ENCODE peak calls at places on chromosome 12, in ten cellular contexts. One of them, this sample, is unnamed.

GRCh38 chr12:58424735-58425379 is 483.5 kb downstream of the ATP23 start:
- DNase-seq in adrenal gland: no peak
- DNase-seq in HCT116: no peak
- DNase-seq in HepG2: no peak
- DNase-seq in lower lobe of right lung: no peak
- DNase-seq in CD8-positive, alpha-beta T cell: no peak
- DNase-seq in A673: no peak
- DNase-seq in uterus: no peak
- DNase-seq in GM12878: no peak
- DNase-seq in kidney: no peak
- DNase-seq in this sample: no peak

GRCh38 chr12:946656-947055 is 2.8 kb downstream of the RAD52 start:
- DNase-seq in adrenal gland: no peak
- DNase-seq in HCT116: no peak
- DNase-seq in HepG2: no peak
- DNase-seq in lower lobe of right lung: no peak
- DNase-seq in CD8-positive, alpha-beta T cell: no peak
- DNase-seq in A673: no peak
- DNase-seq in uterus: no peak
- DNase-seq in GM12878: peak; percentile 24
- DNase-seq in kidney: no peak
- DNase-seq in this sample: no peak

GRCh38 chr12:85627584-85627983 is 208.6 kb downstream of the RASSF9 start:
- DNase-seq in adrenal gland: no peak
- DNase-seq in HCT116: no peak
- DNase-seq in HepG2: no peak
- DNase-seq in lower lobe of right lung: no peak
- DNase-seq in CD8-positive, alpha-beta T cell: no peak
- DNase-seq in A673: peak; percentile 88
- DNase-seq in uterus: no peak
- DNase-seq in GM12878: no peak
- DNase-seq in kidney: no peak
- DNase-seq in this sample: no peak

GRCh38 chr12:102741196-102741595 is 175.8 kb downstream of the PAH start:
- DNase-seq in adrenal gland: no peak
- DNase-seq in HCT116: no peak
- DNase-seq in HepG2: no peak
- DNase-seq in lower lobe of right lung: no peak
- DNase-seq in CD8-positive, alpha-beta T cell: no peak
- DNase-seq in A673: no peak
- DNase-seq in uterus: no peak
- DNase-seq in GM12878: no peak
- DNase-seq in kidney: no peak
- DNase-seq in this sample: no peak

GRCh38 chr12:47361389-47362031 is 281.8 kb upstream of the AMIGO2 start:
- DNase-seq in adrenal gland: peak; percentile 16
- DNase-seq in HCT116: no peak
- DNase-seq in HepG2: no peak
- DNase-seq in lower lobe of right lung: no peak
- DNase-seq in CD8-positive, alpha-beta T cell: peak; percentile 19
- DNase-seq in A673: peak; percentile 87
- DNase-seq in uterus: peak; percentile 67
- DNase-seq in GM12878: no peak
- DNase-seq in kidney: no peak
- DNase-seq in this sample: no peak

GRCh38 chr12:25730489-25731349 is 177.6 kb upstream of the LMNTD1 start:
- DNase-seq in adrenal gland: no peak
- DNase-seq in HCT116: no peak
- DNase-seq in HepG2: no peak
- DNase-seq in lower lobe of right lung: no peak
- DNase-seq in CD8-positive, alpha-beta T cell: no peak
- DNase-seq in A673: no peak
- DNase-seq in uterus: no peak
- DNase-seq in GM12878: no peak
- DNase-seq in kidney: no peak
- DNase-seq in this sample: no peak

GRCh38 chr12:25800101-25800500 is 158.4 kb upstream of the RASSF8 start:
- DNase-seq in adrenal gland: no peak
- DNase-seq in HCT116: no peak
- DNase-seq in HepG2: no peak
- DNase-seq in lower lobe of right lung: no peak
- DNase-seq in CD8-positive, alpha-beta T cell: no peak
- DNase-seq in A673: peak; percentile 54
- DNase-seq in uterus: no peak
- DNase-seq in GM12878: no peak
- DNase-seq in kidney: no peak
- DNase-seq in this sample: no peak

GRCh38 chr12:48198619-48198973 is 4.5 kb downstream of the OR10AD1 start:
- DNase-seq in adrenal gland: peak; percentile 69
- DNase-seq in HCT116: no peak
- DNase-seq in HepG2: no peak
- DNase-seq in lower lobe of right lung: peak; percentile 64
- DNase-seq in CD8-positive, alpha-beta T cell: peak; percentile 32
- DNase-seq in A673: no peak
- DNase-seq in uterus: peak; percentile 34
- DNase-seq in GM12878: no peak
- DNase-seq in kidney: peak; percentile 75
- DNase-seq in this sample: no peak

GRCh38 chr12:109777544-109777943 is 55.7 kb downstream of the TRPV4 start:
- DNase-seq in adrenal gland: no peak
- DNase-seq in HCT116: no peak
- DNase-seq in HepG2: peak; percentile 83
- DNase-seq in lower lobe of right lung: peak; percentile 30
- DNase-seq in CD8-positive, alpha-beta T cell: no peak
- DNase-seq in A673: peak; percentile 48
- DNase-seq in uterus: no peak
- DNase-seq in GM12878: peak; percentile 42
- DNase-seq in kidney: peak; percentile 26
- DNase-seq in this sample: no peak

GRCh38 chr12:83010169-83010804 is 323.6 kb downstream of the TMTC2 start:
- DNase-seq in adrenal gland: no peak
- DNase-seq in HCT116: no peak
- DNase-seq in HepG2: no peak
- DNase-seq in lower lobe of right lung: no peak
- DNase-seq in CD8-positive, alpha-beta T cell: no peak
- DNase-seq in A673: no peak
- DNase-seq in uterus: no peak
- DNase-seq in GM12878: no peak
- DNase-seq in kidney: no peak
- DNase-seq in this sample: no peak

GRCh38 chr12:54159140-54159539 is 29.6 kb downstream of the SMUG1 start:
- DNase-seq in adrenal gland: peak; percentile 36
- DNase-seq in HCT116: peak; percentile 50
- DNase-seq in HepG2: peak; percentile 61
- DNase-seq in lower lobe of right lung: no peak
- DNase-seq in CD8-positive, alpha-beta T cell: no peak
- DNase-seq in A673: no peak
- DNase-seq in uterus: no peak
- DNase-seq in GM12878: peak; percentile 7
- DNase-seq in kidney: peak; percentile 87
- DNase-seq in this sample: no peak

GRCh38 chr12:18631339-18631738 is 106.5 kb downstream of the PLCZ1 start:
- DNase-seq in adrenal gland: no peak
- DNase-seq in HCT116: no peak
- DNase-seq in HepG2: no peak
- DNase-seq in lower lobe of right lung: no peak
- DNase-seq in CD8-positive, alpha-beta T cell: no peak
- DNase-seq in A673: no peak
- DNase-seq in uterus: no peak
- DNase-seq in GM12878: no peak
- DNase-seq in kidney: no peak
- DNase-seq in this sample: no peak

GRCh38 chr12:56338643-56339422 is at the start of gene IL23A:
- DNase-seq in adrenal gland: no peak
- DNase-seq in HCT116: no peak
- DNase-seq in HepG2: no peak
- DNase-seq in lower lobe of right lung: no peak
- DNase-seq in CD8-positive, alpha-beta T cell: peak; percentile 84
- DNase-seq in A673: no peak
- DNase-seq in uterus: no peak
- DNase-seq in GM12878: peak; percentile 61
- DNase-seq in kidney: no peak
- DNase-seq in this sample: no peak

GRCh38 chr12:11754256-11754655 is 104.8 kb downstream of the ETV6 start:
- DNase-seq in adrenal gland: no peak
- DNase-seq in HCT116: no peak
- DNase-seq in HepG2: no peak
- DNase-seq in lower lobe of right lung: no peak
- DNase-seq in CD8-positive, alpha-beta T cell: no peak
- DNase-seq in A673: no peak
- DNase-seq in uterus: no peak
- DNase-seq in GM12878: no peak
- DNase-seq in kidney: no peak
- DNase-seq in this sample: no peak
- H3K27ac ChIP-seq in adrenal gland: no peak overlapping the region
- H3K27ac ChIP-seq in HCT116: no peak overlapping the region
- H3K27ac ChIP-seq in HepG2: no peak overlapping the region
- H3K27ac ChIP-seq in lower lobe of right lung: no peak overlapping the region
- H3K27ac ChIP-seq in CD8-positive, alpha-beta T cell: no peak overlapping the region
- H3K27ac ChIP-seq in A673: no peak overlapping the region
- H3K27ac ChIP-seq in uterus: peak overlapping the region; percentile 88
- H3K27ac ChIP-seq in GM12878: peak overlapping the region; percentile 100
- H3K27ac ChIP-seq in kidney: no peak overlapping the region
- H3K27ac ChIP-seq in this sample: peak overlapping the region; percentile 89

GRCh38 chr12:81077686-81078441 is at the start of gene ACSS3:
- DNase-seq in adrenal gland: peak; percentile 70
- DNase-seq in HCT116: no peak
- DNase-seq in HepG2: peak; percentile 67
- DNase-seq in lower lobe of right lung: peak; percentile 78
- DNase-seq in CD8-positive, alpha-beta T cell: no peak
- DNase-seq in A673: peak; percentile 66
- DNase-seq in uterus: peak; percentile 56
- DNase-seq in GM12878: no peak
- DNase-seq in kidney: peak; percentile 86
- DNase-seq in this sample: peak; percentile 4

GRCh38 chr12:81078469-81079196 is 754 bp downstream of the ACSS3 start:
- DNase-seq in adrenal gland: peak; percentile 64
- DNase-seq in HCT116: no peak
- DNase-seq in HepG2: peak; percentile 88
- DNase-seq in lower lobe of right lung: no peak
- DNase-seq in CD8-positive, alpha-beta T cell: no peak
- DNase-seq in A673: peak; percentile 83
- DNase-seq in uterus: peak; percentile 75
- DNase-seq in GM12878: no peak
- DNase-seq in kidney: no peak
- DNase-seq in this sample: peak; percentile 23

GRCh38 chr12:81079280-81080076 is 1.6 kb downstream of the ACSS3 start:
- DNase-seq in adrenal gland: no peak
- DNase-seq in HCT116: no peak
- DNase-seq in HepG2: peak; percentile 66
- DNase-seq in lower lobe of right lung: no peak
- DNase-seq in CD8-positive, alpha-beta T cell: no peak
- DNase-seq in A673: peak; percentile 45
- DNase-seq in uterus: no peak
- DNase-seq in GM12878: no peak
- DNase-seq in kidney: no peak
- DNase-seq in this sample: no peak

GRCh38 chr12:81075539-81075938 is 2.3 kb upstream of the ACSS3 start:
- DNase-seq in adrenal gland: no peak
- DNase-seq in HCT116: no peak
- DNase-seq in HepG2: no peak
- DNase-seq in lower lobe of right lung: no peak
- DNase-seq in CD8-positive, alpha-beta T cell: no peak
- DNase-seq in A673: no peak
- DNase-seq in uterus: no peak
- DNase-seq in GM12878: no peak
- DNase-seq in kidney: no peak
- DNase-seq in this sample: no peak

DNA sequence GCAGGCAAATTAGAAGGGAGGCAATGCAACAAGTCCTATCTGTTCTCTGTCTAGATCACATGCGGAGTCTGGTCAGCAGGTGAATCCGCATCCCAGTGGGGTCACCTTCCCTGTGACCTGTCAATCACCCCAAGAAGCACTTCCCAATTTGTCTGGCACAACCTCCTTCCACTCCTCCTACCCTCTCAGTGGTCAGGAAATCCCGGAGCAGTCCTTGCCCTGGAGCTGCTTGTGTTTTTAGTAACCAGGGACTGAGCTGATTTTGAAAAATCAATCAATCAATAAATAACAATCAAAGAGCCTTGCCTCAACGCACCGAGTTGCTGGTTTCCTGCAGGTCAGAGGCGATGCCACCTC is 572 bp upstream of the ACSS3 start:
- DNase-seq in adrenal gland: peak; percentile 57
- DNase-seq in HCT116: no peak
- DNase-seq in HepG2: peak; percentile 79
- DNase-seq in lower lobe of right lung: no peak
- DNase-seq in CD8-positive, alpha-beta T cell: no peak
- DNase-seq in A673: no peak
- DNase-seq in uterus: peak; percentile 47
- DNase-seq in GM12878: no peak
- DNase-seq in kidney: peak; percentile 52
- DNase-seq in this sample: no peak
- TF ChIP-seq CTCF in adrenal gland: no peak
- TF ChIP-seq CTCF in HCT116: no peak
- TF ChIP-seq CTCF in HepG2: no peak
- TF ChIP-seq CTCF in lower lobe of right lung: no peak
- TF ChIP-seq CTCF in CD8-positive, alpha-beta T cell: no peak
- TF ChIP-seq CTCF in A673: no peak
- TF ChIP-seq CTCF in uterus: no peak
- TF ChIP-seq CTCF in GM12878: no peak
- TF ChIP-seq CTCF in kidney: no peak
- TF ChIP-seq CTCF in this sample: no peak

GRCh38 chr12:31895449-31896150 is 63.6 kb upstream of the RESF1 start:
- DNase-seq in adrenal gland: no peak
- DNase-seq in HCT116: no peak
- DNase-seq in HepG2: no peak
- DNase-seq in lower lobe of right lung: no peak
- DNase-seq in CD8-positive, alpha-beta T cell: no peak
- DNase-seq in A673: no peak
- DNase-seq in uterus: no peak
- DNase-seq in GM12878: no peak
- DNase-seq in kidney: no peak
- DNase-seq in this sample: no peak
- H3K9me3 ChIP-seq in adrenal gland: no peaks in the 10 kb centered on the region
- H3K9me3 ChIP-seq in HCT116: no peaks in the 10 kb centered on the region
- H3K9me3 ChIP-seq in HepG2: no peaks in the 10 kb centered on the region
- H3K9me3 ChIP-seq in lower lobe of right lung: no peaks in the 10 kb centered on the region
- H3K9me3 ChIP-seq in CD8-positive, alpha-beta T cell: peaks cover 12% of the 10 kb centered on the region
- H3K9me3 ChIP-seq in A673: no peaks in the 10 kb centered on the region
- H3K9me3 ChIP-seq in uterus: no peaks in the 10 kb centered on the region
- H3K9me3 ChIP-seq in GM12878: peaks cover 38% of the 10 kb centered on the region
- H3K9me3 ChIP-seq in kidney: no peaks in the 10 kb centered on the region
- H3K9me3 ChIP-seq in this sample: no peaks in the 10 kb centered on the region

DNA sequence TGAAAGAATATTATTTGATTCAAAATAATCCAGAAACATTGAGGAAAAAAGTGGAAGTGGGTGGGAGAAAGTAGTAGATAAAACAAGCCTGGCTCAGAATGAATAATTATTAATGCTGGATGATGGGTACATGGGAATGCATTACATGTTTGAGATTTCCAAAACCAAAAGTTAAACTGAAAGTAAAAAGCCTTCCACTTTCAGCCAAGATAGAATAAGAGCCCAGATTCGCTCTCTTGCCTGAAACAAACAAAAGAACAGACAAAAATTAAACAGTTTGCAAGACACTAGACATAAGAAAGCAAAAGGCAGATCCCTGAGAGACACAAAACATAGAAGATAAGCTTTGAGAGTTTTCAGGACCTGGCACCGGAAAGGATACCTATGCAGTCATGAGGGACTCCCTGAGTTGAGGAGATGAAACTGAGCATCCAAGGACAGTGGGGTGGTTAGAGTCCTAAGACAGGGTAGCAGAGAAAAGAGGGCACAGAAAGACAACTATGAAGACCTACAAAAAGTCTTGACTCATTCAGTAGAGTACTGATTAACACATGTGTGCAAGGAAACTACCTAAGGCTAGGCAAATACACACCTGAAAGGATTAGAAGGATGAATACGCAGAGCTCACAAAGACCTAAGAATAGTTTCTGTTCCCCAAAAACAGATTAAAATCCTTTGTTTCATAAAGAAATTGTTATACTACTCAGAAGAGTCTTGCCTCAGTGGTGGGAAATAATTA is 54.1 kb downstream of the CEP83 start:
- DNase-seq in adrenal gland: no peak
- DNase-seq in HCT116: no peak
- DNase-seq in HepG2: no peak
- DNase-seq in lower lobe of right lung: no peak
- DNase-seq in CD8-positive, alpha-beta T cell: no peak
- DNase-seq in A673: no peak
- DNase-seq in uterus: no peak
- DNase-seq in GM12878: peak; percentile 47
- DNase-seq in kidney: no peak
- DNase-seq in this sample: no peak
- H3K27ac ChIP-seq in adrenal gland: peak overlapping the region; percentile 57
- H3K27ac ChIP-seq in HCT116: no peak overlapping the region
- H3K27ac ChIP-seq in HepG2: no peak overlapping the region
- H3K27ac ChIP-seq in lower lobe of right lung: no peak overlapping the region
- H3K27ac ChIP-seq in CD8-positive, alpha-beta T cell: no peak overlapping the region
- H3K27ac ChIP-seq in A673: no peak overlapping the region
- H3K27ac ChIP-seq in uterus: peak overlapping the region; percentile 83
- H3K27ac ChIP-seq in GM12878: peak overlapping the region; percentile 91
- H3K27ac ChIP-seq in kidney: no peak overlapping the region
- H3K27ac ChIP-seq in this sample: no peak overlapping the region

This sample was measured in thoracic aorta.